ENCODE peak calls at places on chromosomes 5 and 9, in nine cellular contexts. B is activated gamma-delta T cell treated with Interleukin-2 at 50 U/mL for 16 hours; W is pancreas; G is HuH-7; H is NB4; V is NCI-H2107; J is NCI-H1694; P is CD4-positive, CD25-positive, alpha-beta regulatory T cell; M is NCI-H345. K is an unnamed sample.

GRCh38 chr9:98871456-98872065 is 64.1 kb downstream of the GALNT12 start:
- DNase-seq in P (no peak), J (no peak), V (no peak), M (no peak), W (no peak), B (no peak), G (no peak), H (no peak), K (no peak)

GRCh38 chr5:75993638-75994037 is 89.5 kb upstream of the SV2C start:
- DNase-seq in H (no peak), W (no peak), J (no peak), B (no peak), P (no peak), G (no peak), M (no peak), V (no peak), K (no peak)

GRCh38 chr9:135479469-135480052 is at the start of gene PPP1R26:
- DNase-seq in V (no peak), H (no peak), G (no peak), M (peak), W (no peak), J (no peak), B (no peak), P (no peak), K (no peak)

GRCh38 chr9:72160446-72161123 is 11.3 kb downstream of the GDA start:
- DNase-seq in B (no peak), J (no peak), M (no peak), G (no peak), W (no peak), V (no peak), P (no peak), H (no peak), K (no peak)

GRCh38 chr9:124088476-124088837 is 76.9 kb downstream of the LHX2 start:
- DNase-seq in V (no peak), M (no peak), H (no peak), J (peak), B (no peak), G (no peak), W (no peak), P (no peak), K (no peak)

GRCh38 chr9:93336720-93337119 is 114.8 kb upstream of the FAM120A start:
- DNase-seq in B (no peak), M (no peak), W (no peak), H (no peak), G (no peak), P (no peak), V (no peak), J (no peak), K (no peak)

GRCh38 chr9:503881-504852 is 289.5 kb downstream of the DOCK8 start:
- DNase-seq in P (peak), W (peak), G (peak), M (peak), V (peak), H (peak), B (peak), J (peak), K (no peak)

GRCh38 chr9:30758726-30759446 is 1625.6 kb upstream of the ACO1 start:
- DNase-seq in J (no peak), G (no peak), M (no peak), H (no peak), B (no peak), P (no peak), W (no peak), V (no peak), K (no peak)

GRCh38 chr5:175658299-175659145 is 651 bp downstream of the HRH2 start:
- DNase-seq in B (no peak), J (no peak), V (no peak), P (no peak), H (peak), G (no peak), M (no peak), W (no peak), K (no peak)

GRCh38 chr9:123927625-123928308 is 2.2 kb downstream of the DENND1A start:
- DNase-seq in W (no peak), H (peak), V (no peak), G (no peak), P (no peak), B (no peak), J (no peak), M (no peak), K (peak)

GRCh38 chr9:121201045-121201737 is 478 bp downstream of the RAB14 start:
- DNase-seq in V (no peak), W (peak), J (no peak), H (peak), M (peak), P (peak), G (no peak), B (peak), K (no peak)

GRCh38 chr5:14331377-14331776 is 188.2 kb downstream of the TRIO start:
- DNase-seq in M (no peak), J (no peak), W (no peak), B (no peak), V (no peak), G (no peak), P (no peak), H (peak), K (no peak)

GRCh38 chr5:112854651-112855050 is 6.4 kb upstream of the SRP19 start:
- DNase-seq in G (no peak), J (no peak), W (no peak), M (no peak), P (no peak), H (no peak), B (no peak), V (no peak), K (no peak)

GRCh38 chr9:113526841-113527240 is 63.3 kb downstream of the RGS3 start:
- DNase-seq in V (no peak), M (no peak), B (no peak), G (no peak), H (no peak), W (no peak), J (no peak), P (no peak), K (no peak)

GRCh38 chr9:125748511-125749099 is 1.4 kb downstream of the PBX3 start:
- DNase-seq in G (no peak), H (no peak), W (peak), V (no peak), B (no peak), P (no peak), M (no peak), J (no peak), K (no peak)

GRCh38 chr5:68415177-68416085 is 199.9 kb downstream of the PIK3R1 start:
- DNase-seq in W (no peak), G (no peak), P (no peak), V (no peak), J (no peak), H (peak), B (no peak), M (no peak), K (no peak)

GRCh38 chr5:170634236-170634990 is 130.6 kb downstream of the KCNIP1 start:
- DNase-seq in J (no peak), B (no peak), W (no peak), V (no peak), P (no peak), M (no peak), H (no peak), G (no peak), K (no peak)

GRCh38 chr9:93110400-93110855 is 14.4 kb downstream of the CARD19 start:
- DNase-seq in M (no peak), B (no peak), P (no peak), G (no peak), J (no peak), H (no peak), W (peak), V (no peak), K (no peak)

GRCh38 chr5:9498541-9499497 is 47.1 kb downstream of the SEMA5A start:
- DNase-seq in J (no peak), G (peak), M (no peak), V (no peak), H (peak), W (peak), B (no peak), P (no peak), K (no peak)

GRCh38 chr5:163489055-163489744 is 16.2 kb upstream of the MAT2B start:
- DNase-seq in P (no peak), G (no peak), M (no peak), W (no peak), J (no peak), H (peak), B (no peak), V (no peak), K (no peak)

GRCh38 chr9:13665418-13666066 is 386.1 kb upstream of the MPDZ start:
- DNase-seq in G (peak), W (no peak), P (no peak), V (no peak), J (no peak), B (no peak), M (no peak), H (peak), K (no peak)

K was measured in NCI-H2029 treated with DMSO at 0.1 percent for 48 hours.